ENCODE peak calls at places on chromosomes 7 and 10, in four cellular contexts. K, B, W and S are unnamed samples.

GRCh38 chr10:13987472-13987871 is 343.3 kb downstream of the FRMD4A start:
- DNase-seq in K (no peak), B (peak), W (no peak), S (no peak)

GRCh38 chr7:617614-618538 is 98.2 kb upstream of the PDGFA start:
- DNase-seq in K (no peak), B (no peak), W (no peak), S (no peak)

GRCh38 chr7:12638851-12639467 is 48.5 kb upstream of the ARL4A start:
- DNase-seq in K (no peak), B (peak), W (peak), S (peak)

GRCh38 chr7:143435266-143435665 is 8.0 kb upstream of the TAS2R60 start:
- DNase-seq in K (no peak), B (no peak), W (no peak), S (no peak)

GRCh38 chr7:124246262-124246863 is 213.5 kb upstream of the TMEM229A start:
- DNase-seq in K (no peak), B (no peak), W (no peak), S (no peak)

GRCh38 chr10:83991986-83992753 is 147.1 kb upstream of the GHITM start:
- DNase-seq in K (no peak), B (no peak), W (no peak), S (no peak)

GRCh38 chr10:14608381-14609001 is 166.2 kb downstream of the FAM107B start:
- DNase-seq in K (no peak), B (peak), W (peak), S (peak)

GRCh38 chr7:131909151-131909768 is 352.8 kb upstream of the PODXL start:
- DNase-seq in K (no peak), B (no peak), W (no peak), S (no peak)

GRCh38 chr7:100509213-100509612 is 25.5 kb downstream of the NYAP1 start:
- DNase-seq in K (no peak), B (no peak), W (no peak), S (no peak)

GRCh38 chr10:43128958-43129706 is 9.1 kb upstream of the CSGALNACT2 start:
- DNase-seq in K (no peak), B (no peak), W (no peak), S (no peak)

GRCh38 chr7:30660331-30661255 is 21.7 kb downstream of the CRHR2 start:
- DNase-seq in K (no peak), B (no peak), W (no peak), S (no peak)

GRCh38 chr7:45054442-45054841 is 34.3 kb downstream of the NACAD start:
- DNase-seq in K (no peak), B (no peak), W (no peak), S (no peak)

GRCh38 chr7:155656891-155657290 is 12.4 kb downstream of the RBM33 start:
- DNase-seq in K (no peak), B (no peak), W (no peak), S (no peak)

GRCh38 chr10:118572286-118573041 is 23.0 kb downstream of the PRLHR start:
- DNase-seq in K (no peak), B (no peak), W (no peak), S (no peak)

GRCh38 chr7:40356871-40357676 is 222.3 kb downstream of the SUGCT start:
- DNase-seq in K (no peak), B (no peak), W (no peak), S (no peak)

GRCh38 chr7:130995252-130996081 is 261.5 kb upstream of the KLF14 start:
- DNase-seq in K (no peak), B (no peak), W (no peak), S (no peak)

GRCh38 chr10:110076559-110077318 is 69.0 kb downstream of the ADD3 start:
- DNase-seq in K (no peak), B (peak), W (peak), S (no peak)

GRCh38 chr10:96025566-96025965 is 17.8 kb upstream of the CCNJ start:
- DNase-seq in K (no peak), B (no peak), W (peak), S (no peak)

GRCh38 chr7:100584046-100584676 is 1.8 kb downstream of the LRCH4 start:
- DNase-seq in K (no peak), B (no peak), W (peak), S (no peak)

GRCh38 chr7:55425141-55425752 is 60.1 kb downstream of the LANCL2 start:
- DNase-seq in K (no peak), B (no peak), W (no peak), S (no peak)

GRCh38 chr7:95026421-95027072 is 119.2 kb downstream of the PPP1R9A start:
- DNase-seq in K (no peak), B (no peak), W (no peak), S (no peak)

GRCh38 chr7:147013820-147014219 is 897.2 kb downstream of the CNTNAP2 start:
- DNase-seq in K (no peak), B (no peak), W (no peak), S (no peak)

GRCh38 chr10:79446451-79447020 is 1.1 kb upstream of the ZCCHC24 start:
- DNase-seq in K (peak), B (no peak), W (no peak), S (peak)

GRCh38 chr10:77983384-77984341 is 45.7 kb downstream of the POLR3A start:
- DNase-seq in K (no peak), B (no peak), W (no peak), S (no peak)

GRCh38 chr10:120987359-120987758 is 136.2 kb downstream of the WDR11 start:
- DNase-seq in K (no peak), B (no peak), W (no peak), S (no peak)

GRCh38 chr7:31439165-31439564 is 74.7 kb upstream of the ITPRID1 start:
- DNase-seq in K (no peak), B (no peak), W (no peak), S (no peak)